ENCODE peak calls at places on chromosomes 12 and 14, in six cellular contexts. O is IMR-90, B is H9, P is H1, T is trophoblast cell, Z is mesenchymal stem cell. A is an unnamed sample.

GRCh38 chr12:131220007-131220685 is 266.4 kb downstream of the ADGRD1 start:
- DNase-seq in O (no peak), B (no peak), P (no peak), T (no peak), Z (no peak), A (no peak)

GRCh38 chr14:102481371-102481770 is 28.2 kb downstream of the ANKRD9 start:
- DNase-seq in O (no peak), B (no peak), P (no peak), T (no peak), Z (no peak), A (no peak)

GRCh38 chr12:96237465-96238077 is 43.4 kb downstream of the ELK3 start:
- DNase-seq in O (peak), B (no peak), P (no peak), T (no peak), Z (peak), A (no peak)

GRCh38 chr12:96434107-96434506 is 33.9 kb upstream of the CDK17 start:
- DNase-seq in O (peak), B (no peak), P (no peak), T (peak), Z (peak), A (no peak)

GRCh38 chr14:105301103-105301914 is 508 bp upstream of the BRF1 start:
- DNase-seq in O (peak), B (peak), P (peak), T (peak), Z (peak), A (peak)

GRCh38 chr14:55423969-55424368 is 12.3 kb upstream of the ATG14 start:
- DNase-seq in O (no peak), B (no peak), P (no peak), T (no peak), Z (no peak), A (no peak)

GRCh38 chr14:89826581-89826980 is 127.9 kb downstream of the EFCAB11 start:
- DNase-seq in O (peak), B (no peak), P (no peak), T (no peak), Z (peak), A (no peak)

GRCh38 chr14:71932229-71932951 is at the start of gene RGS6:
- DNase-seq in O (no peak), B (peak), P (peak), T (peak), Z (no peak), A (peak)

GRCh38 chr12:124844411-124845397 is 19.0 kb downstream of the SCARB1 start:
- DNase-seq in O (no peak), B (no peak), P (no peak), T (no peak), Z (no peak), A (no peak)

GRCh38 chr14:66483322-66483721 is 2.8 kb upstream of the CCDC196 start:
- DNase-seq in O (no peak), B (no peak), P (no peak), T (no peak), Z (no peak), A (no peak)

GRCh38 chr14:32694795-32695449 is 243.8 kb upstream of the NPAS3 start:
- DNase-seq in O (no peak), B (no peak), P (no peak), T (no peak), Z (no peak), A (no peak)

GRCh38 chr14:73743431-73743931 is 29.3 kb upstream of the PNMA1 start:
- DNase-seq in O (no peak), B (peak), P (no peak), T (no peak), Z (peak), A (no peak)

GRCh38 chr14:31229638-31230229 is 22.1 kb upstream of the HECTD1 start:
- DNase-seq in O (peak), B (peak), P (peak), T (peak), Z (peak), A (peak)

GRCh38 chr14:98144964-98145363 is 1127.0 kb downstream of the BCL11B start:
- DNase-seq in O (no peak), B (no peak), P (no peak), T (no peak), Z (no peak), A (no peak)

DNA sequence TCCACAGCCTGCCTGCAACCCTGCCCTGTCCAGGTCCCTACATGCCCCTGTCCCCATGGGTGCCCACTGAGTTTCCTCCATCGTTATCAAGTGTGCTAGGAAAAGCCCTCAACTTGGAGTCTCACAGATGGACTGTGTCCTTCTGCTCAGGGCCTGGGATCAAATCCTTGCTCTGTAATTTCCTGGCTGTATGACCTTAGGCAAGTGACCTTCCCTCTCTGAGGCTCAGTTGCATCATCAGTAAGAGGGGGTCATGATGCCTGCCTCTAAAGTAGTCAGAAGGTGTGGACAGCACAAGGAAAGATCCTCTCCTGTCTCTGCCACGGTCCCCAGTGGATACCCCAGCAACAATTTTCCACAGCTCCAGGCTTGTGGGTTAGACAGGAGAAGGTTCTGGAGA is 22.2 kb downstream of the RASAL1 start:
- DNase-seq in O (no peak), B (no peak), P (no peak), T (no peak), Z (no peak), A (no peak)
- H2BK120ac ChIP-seq in O (no peak), B (no peak), P (no peak), T (no peak), Z (no peak), A (no peak)

GRCh38 chr14:90960818-90961217 is 99.6 kb downstream of the RPS6KA5 start:
- DNase-seq in O (no peak), B (no peak), P (no peak), T (no peak), Z (no peak), A (no peak)

GRCh38 chr14:90965765-90966164 is 94.7 kb downstream of the RPS6KA5 start:
- DNase-seq in O (no peak), B (no peak), P (no peak), T (no peak), Z (no peak), A (no peak)

GRCh38 chr14:90959344-90959743 is 101.1 kb downstream of the RPS6KA5 start:
- DNase-seq in O (no peak), B (no peak), P (no peak), T (no peak), Z (no peak), A (no peak)

GRCh38 chr14:90963343-90963742 is 97.1 kb downstream of the RPS6KA5 start:
- DNase-seq in O (no peak), B (no peak), P (no peak), T (no peak), Z (no peak), A (no peak)

DNA sequence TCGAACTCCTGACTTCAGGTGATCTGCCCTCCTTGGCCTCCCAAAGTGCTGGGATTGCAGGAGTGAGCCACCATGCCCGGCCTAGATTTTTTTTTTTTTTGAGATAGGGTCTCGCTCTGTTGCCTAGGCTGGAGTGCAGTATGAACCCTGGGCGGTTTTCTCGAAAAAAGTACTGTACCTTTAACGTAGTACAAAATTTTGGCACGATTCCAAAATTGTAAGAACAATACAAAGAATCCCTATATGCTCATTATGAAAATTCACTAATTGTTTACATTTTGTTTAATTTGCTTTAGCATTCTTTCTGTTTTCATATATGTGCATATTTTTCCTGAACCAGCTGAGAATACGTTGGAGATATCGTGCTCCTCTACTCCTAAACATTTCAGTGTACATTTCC is 97.9 kb downstream of the RPS6KA5 start:
- DNase-seq in O (no peak), B (no peak), P (no peak), T (no peak), Z (no peak), A (no peak)
- H4K91ac ChIP-seq in O (no peak), B (no peak), P (no peak), T (no peak), Z (no peak), A (no peak)

DNA sequence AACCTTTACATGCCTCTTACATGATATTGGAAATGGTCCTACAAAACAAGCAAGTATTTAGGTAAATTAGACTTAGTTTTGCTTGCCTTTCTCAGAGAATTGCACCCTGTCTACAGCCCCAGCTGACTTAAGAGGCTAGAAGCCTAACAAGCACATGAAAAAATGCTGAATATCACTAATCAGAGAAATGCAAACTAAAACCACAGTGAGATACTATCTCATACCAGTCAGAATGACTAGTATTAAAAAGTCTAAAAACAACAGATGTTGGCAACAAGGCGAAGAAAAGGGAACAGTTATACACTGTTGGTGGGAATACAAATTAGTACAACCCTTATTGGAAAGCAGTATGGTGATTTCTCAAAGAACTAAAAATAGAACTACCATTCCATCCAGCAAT is 103.8 kb downstream of the EGLN3 start:
- DNase-seq in O (no peak), B (no peak), P (no peak), T (no peak), Z (no peak), A (no peak)
- H2AK5ac ChIP-seq in O (no peak), B (no peak), P (no peak), T (no peak), Z (no peak), A (no peak)

GRCh38 chr12:53345486-53346195 is 9.5 kb upstream of the SP7 start:
- DNase-seq in O (no peak), B (no peak), P (peak), T (no peak), Z (peak), A (no peak)
- H2BK120ac ChIP-seq in O (peak), B (no peak), P (no peak), T (no peak), Z (peak), A (no peak)

GRCh38 chr14:21941885-21942284 is 268.3 kb upstream of the OR4E1 start:
- DNase-seq in O (no peak), B (no peak), P (no peak), T (no peak), Z (no peak), A (no peak)
- H4K91ac ChIP-seq in O (no peak), B (no peak), P (no peak), T (no peak), Z (no peak), A (no peak)

A was measured in neuronal stem cell.